ENCODE peak calls at places on chromosomes 16 and 17, in six cellular contexts. O is body of pancreas; T is ascending aorta; P is mesenchymal stem cell; W is CD8-positive, alpha-beta memory T cell; Y is pancreas. I is an unnamed sample.
A peak's percentile ranks its signal among the peaks of the same experiment; 100 is the strongest.

GRCh38 chr16:65909310-65910050 is 457.0 kb upstream of the CDH5 start:
- DNase-seq in T (no peak), W (no peak), P (no peak), Y (no peak), O (no peak), I (peak; percentile 8)

GRCh38 chr17:36149296-36149820 is 27.1 kb downstream of the TBC1D3B start:
- DNase-seq in W (no peak), Y (no peak), T (peak; percentile 63), O (peak; percentile 7), P (peak; percentile 6), I (no peak)

GRCh38 chr17:17724307-17724921 is 43.2 kb downstream of the RAI1 start:
- DNase-seq in Y (no peak), P (peak; percentile 79), O (no peak), T (no peak), W (no peak), I (peak; percentile 54)

GRCh38 chr17:17315142-17315821 is 12.1 kb downstream of the NT5M start:
- DNase-seq in T (no peak), W (no peak), P (no peak), O (no peak), Y (no peak), I (no peak)

GRCh38 chr16:86768999-86769398 is 190.7 kb downstream of the FOXL1 start:
- DNase-seq in P (no peak), T (peak; percentile 71), Y (peak; percentile 14), O (peak; percentile 39), W (no peak), I (peak; percentile 49)

GRCh38 chr16:48014349-48015135 is 141.3 kb downstream of the ABCC12 start:
- DNase-seq in W (no peak), Y (no peak), P (peak; percentile 36), O (no peak), T (no peak), I (peak; percentile 15)

GRCh38 chr17:57751348-57751970 is 6.4 kb upstream of the CCDC182 start:
- DNase-seq in Y (no peak), T (no peak), O (no peak), P (no peak), W (no peak), I (no peak)

GRCh38 chr16:1731073-1731472 is 25.1 kb downstream of the MAPK8IP3 start:
- DNase-seq in O (no peak), T (no peak), W (no peak), P (no peak), Y (no peak), I (no peak)

GRCh38 chr17:21297597-21297996 is 13.1 kb downstream of the MAP2K3 start:
- DNase-seq in O (no peak), P (no peak), Y (no peak), W (no peak), T (no peak), I (no peak)

GRCh38 chr16:4685292-4685691 is 8.1 kb upstream of the NUDT16L1 start:
- DNase-seq in Y (no peak), W (no peak), T (no peak), O (no peak), P (no peak), I (no peak)

GRCh38 chr17:21166599-21167265 is 40.0 kb downstream of the DHRS7B start:
- DNase-seq in W (no peak), O (no peak), T (no peak), Y (no peak), P (no peak), I (no peak)

GRCh38 chr17:38560503-38561318 is 45.0 kb downstream of the SRCIN1 start:
- DNase-seq in Y (no peak), W (no peak), T (no peak), O (no peak), P (peak; percentile 51), I (no peak)

GRCh38 chr16:15701975-15702970 is 52.2 kb downstream of the NDE1 start:
- DNase-seq in T (no peak), O (no peak), P (peak; percentile 44), Y (no peak), W (no peak), I (no peak)

GRCh38 chr16:1197237-1197866 is 27.7 kb downstream of the TPSG1 start:
- DNase-seq in T (no peak), O (peak; percentile 64), W (no peak), Y (no peak), P (no peak), I (no peak)

GRCh38 chr16:11619327-11619851 is 32.7 kb upstream of the LITAF start:
- DNase-seq in W (peak; percentile 68), O (no peak), P (no peak), T (no peak), Y (no peak), I (no peak)

GRCh38 chr16:2022723-2023097 is 3.1 kb downstream of the NPW start:
- DNase-seq in P (peak; percentile 85), Y (no peak), W (no peak), T (no peak), O (peak; percentile 51), I (peak; percentile 49)

GRCh38 chr16:25235991-25236390 is 19.2 kb downstream of the AQP8 start:
- DNase-seq in O (no peak), T (peak; percentile 39), W (no peak), P (no peak), Y (no peak), I (no peak)

GRCh38 chr17:15112881-15113617 is 152.1 kb downstream of the PMP22 start:
- DNase-seq in P (no peak), O (no peak), W (no peak), T (no peak), Y (no peak), I (no peak)

GRCh38 chr17:16516594-16517018 is 24.6 kb upstream of the LRRC75A start:
- DNase-seq in T (peak; percentile 73), P (peak; percentile 82), O (no peak), W (no peak), Y (no peak), I (peak; percentile 68)

GRCh38 chr17:5662409-5663150 is 78.3 kb upstream of the NLRP1 start:
- DNase-seq in Y (no peak), O (no peak), W (no peak), P (no peak), T (peak; percentile 8), I (no peak)

GRCh38 chr16:12901204-12901596 is 198 bp upstream of the SHISA9 start:
- DNase-seq in P (no peak), W (no peak), Y (no peak), O (no peak), T (no peak), I (no peak)

GRCh38 chr16:70691223-70692129 is 5.6 kb upstream of the MTSS2 start:
- DNase-seq in P (peak; percentile 99), T (peak; percentile 97), W (no peak), O (peak; percentile 54), Y (no peak), I (peak; percentile 80)

GRCh38 chr17:75876938-75877751 is 1.2 kb downstream of the TRIM47 start:
- DNase-seq in Y (peak; percentile 93), P (peak; percentile 99), T (peak; percentile 98), O (peak; percentile 89), W (no peak), I (no peak)

GRCh38 chr17:19305261-19305660 is 57.3 kb downstream of the B9D1 start:
- DNase-seq in T (no peak), P (no peak), W (no peak), Y (no peak), O (no peak), I (no peak)

GRCh38 chr17:19303367-19303776 is 59.2 kb downstream of the B9D1 start:
- DNase-seq in W (no peak), T (no peak), O (no peak), Y (no peak), P (no peak), I (no peak)

GRCh38 chr17:19302791-19303233 is 59.7 kb downstream of the B9D1 start:
- DNase-seq in Y (no peak), P (no peak), W (no peak), O (no peak), T (no peak), I (no peak)

GRCh38 chr17:19304751-19305150 is 57.8 kb downstream of the B9D1 start:
- DNase-seq in T (no peak), O (no peak), W (no peak), Y (no peak), P (no peak), I (no peak)

DNA sequence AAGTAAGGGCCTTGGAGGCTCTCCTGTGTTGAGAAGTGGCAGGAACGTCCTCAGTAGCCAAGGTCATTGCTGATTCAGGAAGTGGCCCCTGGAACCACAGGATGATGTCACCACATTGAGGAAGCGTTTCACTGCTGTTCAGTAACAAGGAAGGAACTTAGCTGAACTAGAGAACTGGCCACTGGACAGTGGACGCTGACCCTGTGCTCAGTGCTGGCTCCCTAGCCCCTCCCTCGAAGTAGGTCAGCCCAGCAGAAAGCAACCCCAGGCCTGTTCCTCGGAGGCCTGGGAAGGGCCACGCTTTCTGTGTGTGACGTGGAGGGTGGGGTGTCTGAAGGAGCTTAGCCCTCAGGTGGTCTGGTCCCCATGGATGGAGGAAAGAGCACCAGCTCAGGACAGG is 58.3 kb downstream of the B9D1 start:
- DNase-seq in Y (peak; percentile 31), W (no peak), P (peak; percentile 88), O (peak; percentile 43), T (peak; percentile 72), I (no peak)
- H3K4me1 ChIP-seq in Y (peaks cover 4% of the 10 kb centered on the region), W (peaks cover 22% of the 10 kb centered on the region), P (peaks cover 17% of the 10 kb centered on the region), O (peaks cover 10% of the 10 kb centered on the region), T (no peaks in the 10 kb centered on the region), I (no peaks in the 10 kb centered on the region)

GRCh38 chr17:1712271-1712670 is 2.1 kb upstream of the TLCD2 start:
- DNase-seq in T (no peak), Y (peak; percentile 14), O (no peak), P (no peak), W (no peak), I (no peak)

GRCh38 chr17:1711804-1712203 is 1.6 kb upstream of the TLCD2 start:
- DNase-seq in T (no peak), W (no peak), O (no peak), Y (no peak), P (peak; percentile 41), I (no peak)

GRCh38 chr17:1709403-1709891 is 730 bp downstream of the TLCD2 start:
- DNase-seq in W (no peak), O (no peak), P (peak; percentile 68), Y (peak; percentile 29), T (no peak), I (no peak)

GRCh38 chr17:1709971-1710806 is at the start of gene TLCD2:
- DNase-seq in T (peak; percentile 84), W (no peak), Y (peak; percentile 65), O (peak; percentile 76), P (peak; percentile 82), I (peak; percentile 72)

GRCh38 chr17:1710807-1711553 is 803 bp upstream of the TLCD2 start:
- DNase-seq in W (no peak), Y (no peak), O (no peak), T (no peak), P (peak; percentile 46), I (no peak)
- H3K4me3 ChIP-seq in W (no peak overlapping the region), Y (peak overlapping the region; percentile 92), O (no peak overlapping the region), T (peak overlapping the region; percentile 85), P (peak overlapping the region; percentile 77), I (peak overlapping the region; percentile 79)

GRCh38 chr16:69166221-69166833 is 20.6 kb upstream of the SNTB2 start:
- DNase-seq in Y (no peak), P (no peak), W (peak; percentile 56), T (no peak), O (no peak), I (no peak)
- H3K27ac ChIP-seq in Y (no peak overlapping the region), P (peak overlapping the region; percentile 0), W (no peak overlapping the region), T (no peak overlapping the region), O (no peak overlapping the region), I (no peak overlapping the region)

DNA sequence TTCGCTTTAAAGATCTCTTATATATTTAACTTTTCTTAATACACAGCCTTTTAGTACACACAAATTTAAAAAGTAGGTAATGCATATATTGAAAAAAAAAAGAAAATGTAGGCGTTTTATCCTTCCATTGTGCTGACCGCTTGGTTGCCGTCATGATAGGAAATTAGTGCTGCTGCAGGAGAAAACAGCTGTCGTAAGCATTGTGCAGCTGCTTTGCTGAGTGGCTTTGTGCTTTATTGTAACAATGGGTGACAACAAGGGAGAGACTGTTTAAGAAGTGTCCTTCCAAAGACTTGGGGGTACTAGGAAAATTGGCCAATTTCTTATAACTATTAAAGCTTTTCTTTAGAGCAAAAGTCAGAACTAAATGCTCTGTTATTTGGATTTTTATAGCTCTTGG is 5.0 kb downstream of the HERPUD1 start:
- DNase-seq in P (no peak), Y (no peak), T (no peak), W (no peak), O (no peak), I (no peak)
- H3K4me1 ChIP-seq in P (no peaks in the 10 kb centered on the region), Y (peaks cover 60% of the 10 kb centered on the region), T (peaks cover 11% of the 10 kb centered on the region), W (peaks cover 65% of the 10 kb centered on the region), O (peaks cover 63% of the 10 kb centered on the region), I (peaks cover 23% of the 10 kb centered on the region)